ENCODE peak calls at places on chromosomes 12 and 14, in ten cellular contexts. One of them, this sample, is unnamed.

GRCh38 chr12:77833329-77833728 is 2.6 kb downstream of the NAV3 start:
- DNase-seq in IMR-90: no peak
- DNase-seq in heart left ventricle: no peak
- DNase-seq in AG08396: no peak
- DNase-seq in RPMI7951: no peak
- DNase-seq in NCI-H1417: no peak
- DNase-seq in COR-L47: no peak
- DNase-seq in stimulated activated CD8-positive, alpha-beta memory T cell treated with anti-CD3 and anti-CD28 coated beads, Interleukin-4, amount 100 ng/mL, for 1 hour: no peak
- DNase-seq in activated T-cell treated with anti-CD3 and anti-CD28 coated beads for 1 hour: no peak
- DNase-seq in mucosa of gallbladder: peak; percentile 15
- DNase-seq in this sample: no peak

GRCh38 chr14:24062216-24062980 is 9.0 kb upstream of the CPNE6 start:
- DNase-seq in IMR-90: no peak
- DNase-seq in heart left ventricle: no peak
- DNase-seq in AG08396: no peak
- DNase-seq in RPMI7951: no peak
- DNase-seq in NCI-H1417: no peak
- DNase-seq in COR-L47: no peak
- DNase-seq in stimulated activated CD8-positive, alpha-beta memory T cell treated with anti-CD3 and anti-CD28 coated beads, Interleukin-4, amount 100 ng/mL, for 1 hour: no peak
- DNase-seq in activated T-cell treated with anti-CD3 and anti-CD28 coated beads for 1 hour: no peak
- DNase-seq in mucosa of gallbladder: no peak
- DNase-seq in this sample: no peak

GRCh38 chr14:91414475-91415342 is 2.9 kb downstream of the CCDC88C start:
- DNase-seq in IMR-90: no peak
- DNase-seq in heart left ventricle: no peak
- DNase-seq in AG08396: no peak
- DNase-seq in RPMI7951: no peak
- DNase-seq in NCI-H1417: no peak
- DNase-seq in COR-L47: no peak
- DNase-seq in stimulated activated CD8-positive, alpha-beta memory T cell treated with anti-CD3 and anti-CD28 coated beads, Interleukin-4, amount 100 ng/mL, for 1 hour: no peak
- DNase-seq in activated T-cell treated with anti-CD3 and anti-CD28 coated beads for 1 hour: no peak
- DNase-seq in mucosa of gallbladder: no peak
- DNase-seq in this sample: no peak

GRCh38 chr12:127680516-127680915 is 586.5 kb upstream of the TMEM132C start:
- DNase-seq in IMR-90: no peak
- DNase-seq in heart left ventricle: no peak
- DNase-seq in AG08396: no peak
- DNase-seq in RPMI7951: no peak
- DNase-seq in NCI-H1417: no peak
- DNase-seq in COR-L47: no peak
- DNase-seq in stimulated activated CD8-positive, alpha-beta memory T cell treated with anti-CD3 and anti-CD28 coated beads, Interleukin-4, amount 100 ng/mL, for 1 hour: no peak
- DNase-seq in activated T-cell treated with anti-CD3 and anti-CD28 coated beads for 1 hour: no peak
- DNase-seq in mucosa of gallbladder: no peak
- DNase-seq in this sample: no peak

GRCh38 chr14:32648434-32648833 is 290.2 kb upstream of the NPAS3 start:
- DNase-seq in IMR-90: peak; percentile 68
- DNase-seq in heart left ventricle: no peak
- DNase-seq in AG08396: no peak
- DNase-seq in RPMI7951: no peak
- DNase-seq in NCI-H1417: no peak
- DNase-seq in COR-L47: no peak
- DNase-seq in stimulated activated CD8-positive, alpha-beta memory T cell treated with anti-CD3 and anti-CD28 coated beads, Interleukin-4, amount 100 ng/mL, for 1 hour: no peak
- DNase-seq in activated T-cell treated with anti-CD3 and anti-CD28 coated beads for 1 hour: no peak
- DNase-seq in mucosa of gallbladder: no peak
- DNase-seq in this sample: no peak

GRCh38 chr12:31574803-31575573 is 15.9 kb downstream of the DENND5B start:
- DNase-seq in IMR-90: peak; percentile 55
- DNase-seq in heart left ventricle: no peak
- DNase-seq in AG08396: no peak
- DNase-seq in RPMI7951: no peak
- DNase-seq in NCI-H1417: no peak
- DNase-seq in COR-L47: no peak
- DNase-seq in stimulated activated CD8-positive, alpha-beta memory T cell treated with anti-CD3 and anti-CD28 coated beads, Interleukin-4, amount 100 ng/mL, for 1 hour: no peak
- DNase-seq in activated T-cell treated with anti-CD3 and anti-CD28 coated beads for 1 hour: no peak
- DNase-seq in mucosa of gallbladder: no peak
- DNase-seq in this sample: no peak

GRCh38 chr14:68664225-68664681 is 128.6 kb downstream of the ZFP36L1 start:
- DNase-seq in IMR-90: peak; percentile 12
- DNase-seq in heart left ventricle: no peak
- DNase-seq in AG08396: no peak
- DNase-seq in RPMI7951: peak; percentile 75
- DNase-seq in NCI-H1417: no peak
- DNase-seq in COR-L47: no peak
- DNase-seq in stimulated activated CD8-positive, alpha-beta memory T cell treated with anti-CD3 and anti-CD28 coated beads, Interleukin-4, amount 100 ng/mL, for 1 hour: no peak
- DNase-seq in activated T-cell treated with anti-CD3 and anti-CD28 coated beads for 1 hour: no peak
- DNase-seq in mucosa of gallbladder: no peak
- DNase-seq in this sample: no peak

GRCh38 chr14:54845616-54846015 is 57.0 kb downstream of the GCH1 start:
- DNase-seq in IMR-90: no peak
- DNase-seq in heart left ventricle: no peak
- DNase-seq in AG08396: no peak
- DNase-seq in RPMI7951: no peak
- DNase-seq in NCI-H1417: no peak
- DNase-seq in COR-L47: no peak
- DNase-seq in stimulated activated CD8-positive, alpha-beta memory T cell treated with anti-CD3 and anti-CD28 coated beads, Interleukin-4, amount 100 ng/mL, for 1 hour: no peak
- DNase-seq in activated T-cell treated with anti-CD3 and anti-CD28 coated beads for 1 hour: no peak
- DNase-seq in mucosa of gallbladder: no peak
- DNase-seq in this sample: no peak

GRCh38 chr14:54253195-54253947 is 143.4 kb upstream of the CDKN3 start:
- DNase-seq in IMR-90: peak; percentile 89
- DNase-seq in heart left ventricle: no peak
- DNase-seq in AG08396: peak; percentile 65
- DNase-seq in RPMI7951: peak; percentile 94
- DNase-seq in NCI-H1417: no peak
- DNase-seq in COR-L47: no peak
- DNase-seq in stimulated activated CD8-positive, alpha-beta memory T cell treated with anti-CD3 and anti-CD28 coated beads, Interleukin-4, amount 100 ng/mL, for 1 hour: no peak
- DNase-seq in activated T-cell treated with anti-CD3 and anti-CD28 coated beads for 1 hour: no peak
- DNase-seq in mucosa of gallbladder: no peak
- DNase-seq in this sample: no peak

GRCh38 chr12:50620050-50620974 is 115.5 kb downstream of the DIP2B start:
- DNase-seq in IMR-90: peak; percentile 95
- DNase-seq in heart left ventricle: no peak
- DNase-seq in AG08396: peak; percentile 84
- DNase-seq in RPMI7951: peak; percentile 84
- DNase-seq in NCI-H1417: peak; percentile 93
- DNase-seq in COR-L47: no peak
- DNase-seq in stimulated activated CD8-positive, alpha-beta memory T cell treated with anti-CD3 and anti-CD28 coated beads, Interleukin-4, amount 100 ng/mL, for 1 hour: no peak
- DNase-seq in activated T-cell treated with anti-CD3 and anti-CD28 coated beads for 1 hour: no peak
- DNase-seq in mucosa of gallbladder: no peak
- DNase-seq in this sample: peak; percentile 35

GRCh38 chr14:90969493-90970166 is 90.8 kb downstream of the RPS6KA5 start:
- DNase-seq in IMR-90: no peak
- DNase-seq in heart left ventricle: no peak
- DNase-seq in AG08396: no peak
- DNase-seq in RPMI7951: no peak
- DNase-seq in NCI-H1417: no peak
- DNase-seq in COR-L47: no peak
- DNase-seq in stimulated activated CD8-positive, alpha-beta memory T cell treated with anti-CD3 and anti-CD28 coated beads, Interleukin-4, amount 100 ng/mL, for 1 hour: no peak
- DNase-seq in activated T-cell treated with anti-CD3 and anti-CD28 coated beads for 1 hour: no peak
- DNase-seq in mucosa of gallbladder: no peak
- DNase-seq in this sample: no peak

GRCh38 chr14:54566410-54567223 is at the start of gene SAMD4A:
- DNase-seq in IMR-90: peak; percentile 86
- DNase-seq in heart left ventricle: peak; percentile 87
- DNase-seq in AG08396: peak; percentile 75
- DNase-seq in RPMI7951: peak; percentile 87
- DNase-seq in NCI-H1417: peak; percentile 40
- DNase-seq in COR-L47: peak; percentile 50
- DNase-seq in stimulated activated CD8-positive, alpha-beta memory T cell treated with anti-CD3 and anti-CD28 coated beads, Interleukin-4, amount 100 ng/mL, for 1 hour: no peak
- DNase-seq in activated T-cell treated with anti-CD3 and anti-CD28 coated beads for 1 hour: peak; percentile 38
- DNase-seq in mucosa of gallbladder: peak; percentile 73
- DNase-seq in this sample: peak; percentile 37

GRCh38 chr12:128524439-128524838 is 257.5 kb downstream of the TMEM132C start:
- DNase-seq in IMR-90: no peak
- DNase-seq in heart left ventricle: no peak
- DNase-seq in AG08396: no peak
- DNase-seq in RPMI7951: no peak
- DNase-seq in NCI-H1417: no peak
- DNase-seq in COR-L47: no peak
- DNase-seq in stimulated activated CD8-positive, alpha-beta memory T cell treated with anti-CD3 and anti-CD28 coated beads, Interleukin-4, amount 100 ng/mL, for 1 hour: no peak
- DNase-seq in activated T-cell treated with anti-CD3 and anti-CD28 coated beads for 1 hour: no peak
- DNase-seq in mucosa of gallbladder: no peak
- DNase-seq in this sample: no peak

GRCh38 chr14:23125006-23125405 is 6.0 kb upstream of the CEBPE start:
- DNase-seq in IMR-90: no peak
- DNase-seq in heart left ventricle: no peak
- DNase-seq in AG08396: no peak
- DNase-seq in RPMI7951: no peak
- DNase-seq in NCI-H1417: no peak
- DNase-seq in COR-L47: no peak
- DNase-seq in stimulated activated CD8-positive, alpha-beta memory T cell treated with anti-CD3 and anti-CD28 coated beads, Interleukin-4, amount 100 ng/mL, for 1 hour: no peak
- DNase-seq in activated T-cell treated with anti-CD3 and anti-CD28 coated beads for 1 hour: no peak
- DNase-seq in mucosa of gallbladder: no peak
- DNase-seq in this sample: no peak

GRCh38 chr14:77037886-77038511 is 9.5 kb upstream of the IRF2BPL start:
- DNase-seq in IMR-90: no peak
- DNase-seq in heart left ventricle: peak; percentile 24
- DNase-seq in AG08396: no peak
- DNase-seq in RPMI7951: peak; percentile 60
- DNase-seq in NCI-H1417: peak; percentile 52
- DNase-seq in COR-L47: no peak
- DNase-seq in stimulated activated CD8-positive, alpha-beta memory T cell treated with anti-CD3 and anti-CD28 coated beads, Interleukin-4, amount 100 ng/mL, for 1 hour: peak; percentile 32
- DNase-seq in activated T-cell treated with anti-CD3 and anti-CD28 coated beads for 1 hour: peak; percentile 61
- DNase-seq in mucosa of gallbladder: no peak
- DNase-seq in this sample: no peak

GRCh38 chr14:90785876-90786450 is 30.3 kb downstream of the TTC7B start:
- DNase-seq in IMR-90: no peak
- DNase-seq in heart left ventricle: no peak
- DNase-seq in AG08396: no peak
- DNase-seq in RPMI7951: no peak
- DNase-seq in NCI-H1417: no peak
- DNase-seq in COR-L47: no peak
- DNase-seq in stimulated activated CD8-positive, alpha-beta memory T cell treated with anti-CD3 and anti-CD28 coated beads, Interleukin-4, amount 100 ng/mL, for 1 hour: no peak
- DNase-seq in activated T-cell treated with anti-CD3 and anti-CD28 coated beads for 1 hour: no peak
- DNase-seq in mucosa of gallbladder: no peak
- DNase-seq in this sample: no peak

GRCh38 chr12:67086116-67086515 is 183.0 kb upstream of the CAND1 start:
- DNase-seq in IMR-90: no peak
- DNase-seq in heart left ventricle: no peak
- DNase-seq in AG08396: no peak
- DNase-seq in RPMI7951: no peak
- DNase-seq in NCI-H1417: no peak
- DNase-seq in COR-L47: no peak
- DNase-seq in stimulated activated CD8-positive, alpha-beta memory T cell treated with anti-CD3 and anti-CD28 coated beads, Interleukin-4, amount 100 ng/mL, for 1 hour: no peak
- DNase-seq in activated T-cell treated with anti-CD3 and anti-CD28 coated beads for 1 hour: no peak
- DNase-seq in mucosa of gallbladder: no peak
- DNase-seq in this sample: no peak

GRCh38 chr14:23483216-23483854 is 13.8 kb downstream of the NGDN start:
- DNase-seq in IMR-90: peak; percentile 13
- DNase-seq in heart left ventricle: no peak
- DNase-seq in AG08396: peak; percentile 37
- DNase-seq in RPMI7951: peak; percentile 6
- DNase-seq in NCI-H1417: no peak
- DNase-seq in COR-L47: peak; percentile 76
- DNase-seq in stimulated activated CD8-positive, alpha-beta memory T cell treated with anti-CD3 and anti-CD28 coated beads, Interleukin-4, amount 100 ng/mL, for 1 hour: no peak
- DNase-seq in activated T-cell treated with anti-CD3 and anti-CD28 coated beads for 1 hour: no peak
- DNase-seq in mucosa of gallbladder: no peak
- DNase-seq in this sample: peak; percentile 99

GRCh38 chr12:65313704-65314317 is 35.3 kb downstream of the MSRB3 start:
- DNase-seq in IMR-90: peak; percentile 47
- DNase-seq in heart left ventricle: no peak
- DNase-seq in AG08396: no peak
- DNase-seq in RPMI7951: peak; percentile 39
- DNase-seq in NCI-H1417: no peak
- DNase-seq in COR-L47: no peak
- DNase-seq in stimulated activated CD8-positive, alpha-beta memory T cell treated with anti-CD3 and anti-CD28 coated beads, Interleukin-4, amount 100 ng/mL, for 1 hour: no peak
- DNase-seq in activated T-cell treated with anti-CD3 and anti-CD28 coated beads for 1 hour: no peak
- DNase-seq in mucosa of gallbladder: no peak
- DNase-seq in this sample: no peak

GRCh38 chr12:104307655-104308000 is 4.1 kb downstream of the EID3 start:
- DNase-seq in IMR-90: no peak
- DNase-seq in heart left ventricle: no peak
- DNase-seq in AG08396: no peak
- DNase-seq in RPMI7951: no peak
- DNase-seq in NCI-H1417: no peak
- DNase-seq in COR-L47: no peak
- DNase-seq in stimulated activated CD8-positive, alpha-beta memory T cell treated with anti-CD3 and anti-CD28 coated beads, Interleukin-4, amount 100 ng/mL, for 1 hour: no peak
- DNase-seq in activated T-cell treated with anti-CD3 and anti-CD28 coated beads for 1 hour: no peak
- DNase-seq in mucosa of gallbladder: no peak
- DNase-seq in this sample: no peak

GRCh38 chr14:40368314-40368713 is 936.1 kb upstream of the FBXO33 start:
- DNase-seq in IMR-90: no peak
- DNase-seq in heart left ventricle: no peak
- DNase-seq in AG08396: no peak
- DNase-seq in RPMI7951: no peak
- DNase-seq in NCI-H1417: no peak
- DNase-seq in COR-L47: peak; percentile 36
- DNase-seq in stimulated activated CD8-positive, alpha-beta memory T cell treated with anti-CD3 and anti-CD28 coated beads, Interleukin-4, amount 100 ng/mL, for 1 hour: no peak
- DNase-seq in activated T-cell treated with anti-CD3 and anti-CD28 coated beads for 1 hour: no peak
- DNase-seq in mucosa of gallbladder: peak; percentile 16
- DNase-seq in this sample: peak; percentile 60